ENCODE peak calls at places on chromosomes 11 and 22, in four cellular contexts. C, B, R and J are unnamed samples.

GRCh38 chr22:26229910-26230309 is 60.6 kb downstream of the SEZ6L start:
- DNase-seq in C (no peak), B (no peak), R (no peak), J (no peak)

GRCh38 chr11:69941546-69942332 is 122.5 kb upstream of the FGF3 start:
- DNase-seq in C (no peak), B (no peak), R (no peak), J (no peak)

GRCh38 chr11:114179234-114179941 is 116.8 kb upstream of the NNMT start:
- DNase-seq in C (no peak), B (no peak), R (no peak), J (peak; percentile 92)

GRCh38 chr11:69293819-69294505 is at the start of gene MYEOV:
- DNase-seq in C (no peak), B (peak; percentile 89), R (peak; percentile 36), J (peak; percentile 32)

GRCh38 chr11:2473361-2474058 is 28.7 kb downstream of the KCNQ1 start:
- DNase-seq in C (no peak), B (peak; percentile 30), R (no peak), J (no peak)

GRCh38 chr22:28128827-28129226 is 209.8 kb upstream of the PITPNB start:
- DNase-seq in C (no peak), B (no peak), R (no peak), J (no peak)

GRCh38 chr11:1746516-1746931 is 3.9 kb downstream of the IFITM10 start:
- DNase-seq in C (no peak), B (no peak), R (no peak), J (no peak)

GRCh38 chr11:9808943-9809342 is 145.1 kb downstream of the SWAP70 start:
- DNase-seq in C (peak; percentile 45), B (no peak), R (no peak), J (peak; percentile 34)

GRCh38 chr22:19523240-19524169 is 705 bp downstream of the CLDN5 start:
- DNase-seq in C (peak; percentile 48), B (peak; percentile 69), R (no peak), J (peak; percentile 45)

GRCh38 chr11:35034401-35034800 is 104.6 kb upstream of the CD44 start:
- DNase-seq in C (no peak), B (no peak), R (no peak), J (no peak)

GRCh38 chr11:109320595-109320994 is 101.4 kb upstream of the C11orf87 start:
- DNase-seq in C (no peak), B (no peak), R (no peak), J (peak; percentile 78)

GRCh38 chr22:38724176-38724575 is 18.4 kb downstream of the GTPBP1 start:
- DNase-seq in C (no peak), B (no peak), R (no peak), J (no peak)
- H2AK5ac ChIP-seq in C (no peak overlapping the region), B (no peak overlapping the region), R (no peak overlapping the region), J (no peak overlapping the region)

DNA sequence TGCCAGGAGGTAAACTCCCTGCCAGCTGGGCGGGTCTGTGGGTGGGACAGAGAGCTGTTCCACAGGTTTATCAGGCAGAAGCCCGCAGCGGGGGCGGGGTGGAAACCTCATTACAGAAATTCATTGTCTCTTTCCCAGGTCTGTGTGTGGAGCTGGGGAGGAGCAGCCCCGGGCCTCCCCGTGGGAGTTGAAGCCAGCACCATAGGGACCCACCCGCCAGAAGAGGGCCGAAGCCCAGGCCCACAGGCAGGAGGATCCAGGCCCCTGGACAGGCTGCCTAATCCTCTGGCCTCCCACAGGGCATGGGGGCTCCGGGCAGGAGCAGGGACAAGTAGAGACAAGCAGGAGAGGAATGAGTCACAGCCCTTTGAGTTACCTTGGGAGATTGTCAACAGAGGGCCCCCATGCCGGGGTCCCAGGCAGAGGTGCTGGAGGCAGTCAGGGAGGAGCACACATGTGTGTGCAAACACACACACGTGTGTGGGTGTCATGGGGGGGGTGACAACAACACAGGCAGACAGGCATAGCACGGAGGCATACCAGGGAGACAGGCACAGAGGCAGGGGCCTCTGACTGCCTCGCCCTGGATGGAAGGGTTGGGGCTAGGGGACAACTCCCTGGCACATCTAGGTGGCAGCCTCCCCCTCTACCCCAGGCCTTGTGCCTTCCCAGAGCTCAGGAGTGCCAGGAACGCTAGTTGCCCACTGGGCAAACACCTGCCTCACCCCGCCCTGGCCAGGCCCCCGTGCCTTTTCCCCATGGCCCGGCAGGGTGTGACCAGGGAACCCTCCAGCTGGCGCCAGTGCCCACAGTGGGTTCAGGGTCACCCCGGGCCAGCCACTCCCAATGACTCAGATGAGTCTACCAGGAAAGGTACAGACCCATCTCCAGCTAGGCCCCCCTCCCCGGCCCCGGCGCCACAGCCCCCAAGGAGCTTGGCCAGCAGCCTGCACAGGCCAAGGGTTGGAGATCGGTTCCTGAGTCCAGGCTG is 1.3 kb downstream of the CDC42BPG start:
- DNase-seq in C (no peak), B (no peak), R (no peak), J (no peak)
- H2BK12ac ChIP-seq in C (peak overlapping the region; percentile 14), B (no peak overlapping the region), R (peak overlapping the region; percentile 63), J (peak overlapping the region; percentile 96)

GRCh38 chr22:37267661-37268413 is 14.5 kb upstream of the CYTH4 start:
- DNase-seq in C (no peak), B (peak; percentile 22), R (no peak), J (peak; percentile 50)

GRCh38 chr22:37269930-37270678 is 12.2 kb upstream of the CYTH4 start:
- DNase-seq in C (no peak), B (no peak), R (no peak), J (no peak)

GRCh38 chr22:37266581-37267127 is 15.7 kb upstream of the CYTH4 start:
- DNase-seq in C (no peak), B (no peak), R (no peak), J (no peak)

GRCh38 chr22:37263966-37264887 is 18.1 kb upstream of the CYTH4 start:
- DNase-seq in C (no peak), B (peak; percentile 21), R (no peak), J (no peak)

GRCh38 chr22:37267128-37267587 is 15.2 kb upstream of the CYTH4 start:
- DNase-seq in C (peak; percentile 65), B (peak; percentile 79), R (no peak), J (peak; percentile 66)
- H2BK15ac ChIP-seq in C (no peak overlapping the region), B (no peak overlapping the region), R (no peak overlapping the region), J (peak overlapping the region; percentile 80)

GRCh38 chr11:66346476-66347424 is 679 bp downstream of the B4GAT1 start:
- DNase-seq in C (no peak), B (no peak), R (no peak), J (no peak)
- H2AK5ac ChIP-seq in C (peak overlapping the region; percentile 99), B (no peak overlapping the region), R (no peak overlapping the region), J (no peak overlapping the region)

GRCh38 chr22:37194750-37195149 is 6.7 kb upstream of the C1QTNF6 start:
- DNase-seq in C (no peak), B (no peak), R (no peak), J (no peak)

GRCh38 chr22:37197451-37198289 is 9.6 kb upstream of the C1QTNF6 start:
- DNase-seq in C (no peak), B (no peak), R (no peak), J (peak; percentile 87)

GRCh38 chr22:37198290-37199102 is 10.4 kb upstream of the C1QTNF6 start:
- DNase-seq in C (peak; percentile 76), B (peak; percentile 77), R (no peak), J (peak; percentile 78)

GRCh38 chr22:37195921-37196320 is 7.9 kb upstream of the C1QTNF6 start:
- DNase-seq in C (no peak), B (no peak), R (no peak), J (no peak)

GRCh38 chr22:37196539-37197450 is 8.7 kb upstream of the C1QTNF6 start:
- DNase-seq in C (no peak), B (no peak), R (no peak), J (peak; percentile 82)
- H2BK12ac ChIP-seq in C (no peak overlapping the region), B (no peak overlapping the region), R (peak overlapping the region; percentile 50), J (no peak overlapping the region)

GRCh38 chr11:12207384-12208150 is 97.2 kb downstream of the MICAL2 start:
- DNase-seq in C (no peak), B (no peak), R (no peak), J (peak; percentile 83)
- H2BK15ac ChIP-seq in C (no peak overlapping the region), B (no peak overlapping the region), R (no peak overlapping the region), J (no peak overlapping the region)

GRCh38 chr11:119831011-119831410 is 102.0 kb upstream of the NECTIN1 start:
- DNase-seq in C (no peak), B (no peak), R (no peak), J (no peak)

GRCh38 chr11:119828819-119829218 is 99.8 kb upstream of the NECTIN1 start:
- DNase-seq in C (no peak), B (no peak), R (no peak), J (no peak)

GRCh38 chr11:119828011-119828410 is 99.0 kb upstream of the NECTIN1 start:
- DNase-seq in C (no peak), B (no peak), R (no peak), J (no peak)

GRCh38 chr11:119830400-119830799 is 101.4 kb upstream of the NECTIN1 start:
- DNase-seq in C (no peak), B (no peak), R (no peak), J (no peak)

DNA sequence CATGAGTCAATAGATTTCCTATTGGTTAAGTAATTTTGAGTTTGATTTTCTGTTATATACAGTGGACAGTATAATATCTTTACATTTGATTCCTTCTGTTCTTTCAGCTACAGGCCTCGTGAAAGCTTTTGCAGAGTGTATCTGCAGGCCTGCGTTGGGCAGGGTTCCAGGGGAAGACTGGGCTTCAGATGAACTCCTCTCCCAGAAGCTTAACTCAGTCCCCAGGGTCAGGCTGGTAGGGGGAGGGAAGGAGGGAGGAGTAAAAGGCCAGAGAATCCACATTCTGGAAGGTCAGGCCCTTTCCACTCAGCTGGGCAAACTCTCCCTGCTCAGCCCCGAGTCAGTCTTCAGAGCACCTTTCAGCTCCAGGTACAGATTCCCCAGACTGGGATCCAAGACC is 100.4 kb upstream of the NECTIN1 start:
- DNase-seq in C (no peak), B (no peak), R (no peak), J (no peak)
- H2AK5ac ChIP-seq in C (no peak overlapping the region), B (no peak overlapping the region), R (no peak overlapping the region), J (no peak overlapping the region)

GRCh38 chr11:13367115-13367514 is 89.5 kb downstream of the BMAL1 start:
- DNase-seq in C (no peak), B (no peak), R (no peak), J (no peak)
- H2BK12ac ChIP-seq in C (no peak overlapping the region), B (no peak overlapping the region), R (no peak overlapping the region), J (no peak overlapping the region)